ENCODE peak calls at places on chromosomes 16 and 17, in eight cellular contexts. I is cardiac muscle cell, D is astrocyte of the spinal cord, J is PC-9, E is cardiac fibroblast, Y is gastrocnemius medialis, B is ascending aorta, L is choroid plexus epithelial cell. X is an unnamed sample.

GRCh38 chr17:76273923-76274558 is 8.9 kb downstream of the UBALD2 start:
- DNase-seq in I (no peak), E (no peak), Y (no peak), L (no peak), D (no peak), J (no peak), B (no peak), X (no peak)

GRCh38 chr17:55990332-55991006 is 162.8 kb upstream of the ANKFN1 start:
- DNase-seq in B (no peak), E (no peak), D (no peak), J (no peak), I (no peak), L (no peak), Y (no peak), X (no peak)

GRCh38 chr16:4415538-4416199 is 727 bp downstream of the CORO7 start:
- DNase-seq in L (no peak), E (peak; percentile 30), Y (no peak), I (no peak), J (no peak), B (no peak), D (no peak), X (no peak)

GRCh38 chr16:78432451-78432850 is 333.0 kb downstream of the WWOX start:
- DNase-seq in I (no peak), D (no peak), L (no peak), E (no peak), Y (no peak), B (no peak), J (no peak), X (no peak)

GRCh38 chr16:20954574-20954973 is 54.0 kb downstream of the LYRM1 start:
- DNase-seq in E (no peak), I (no peak), J (no peak), Y (no peak), D (no peak), B (no peak), L (no peak), X (no peak)

GRCh38 chr16:892006-892405 is 78.8 kb downstream of the LMF1 start:
- DNase-seq in L (no peak), J (no peak), D (no peak), E (no peak), I (no peak), Y (no peak), B (no peak), X (no peak)

GRCh38 chr17:2853722-2854580 is 57.7 kb downstream of the RAP1GAP2 start:
- DNase-seq in Y (no peak), B (no peak), L (no peak), D (no peak), J (no peak), E (peak; percentile 22), I (no peak), X (no peak)

GRCh38 chr17:7440113-7440822 is 956 bp downstream of the FGF11 start:
- DNase-seq in D (peak; percentile 6), B (peak; percentile 73), E (peak; percentile 12), I (no peak), J (no peak), L (no peak), Y (peak; percentile 77), X (peak; percentile 22)

GRCh38 chr16:84957192-84957591 is 54.1 kb downstream of the ZDHHC7 start:
- DNase-seq in B (no peak), I (no peak), L (no peak), D (no peak), Y (no peak), E (no peak), J (peak; percentile 31), X (no peak)

GRCh38 chr16:73483934-73484712 is 436.2 kb upstream of the ZFHX3 start:
- DNase-seq in Y (no peak), D (no peak), E (no peak), B (no peak), L (no peak), J (no peak), I (no peak), X (no peak)

GRCh38 chr16:3793161-3793576 is 75.8 kb upstream of the TRAP1 start:
- DNase-seq in Y (peak; percentile 68), I (peak; percentile 24), B (peak; percentile 77), L (peak; percentile 23), E (peak; percentile 49), D (peak; percentile 41), J (no peak), X (peak; percentile 94)

GRCh38 chr17:21463779-21464407 is 87.7 kb downstream of the KCNJ12 start:
- DNase-seq in E (no peak), Y (no peak), L (peak; percentile 39), B (no peak), D (no peak), I (peak; percentile 3), J (no peak), X (no peak)

GRCh38 chr17:14198013-14198412 is 38.6 kb downstream of the CDRT15 start:
- DNase-seq in L (no peak), B (no peak), E (no peak), D (no peak), Y (no peak), J (no peak), I (no peak), X (no peak)

GRCh38 chr16:81237282-81237681 is 1.2 kb upstream of the BCO1 start:
- DNase-seq in D (peak; percentile 36), I (no peak), B (no peak), E (no peak), J (no peak), L (peak; percentile 12), Y (peak; percentile 87), X (peak; percentile 18)

GRCh38 chr17:1830288-1830687 is 483 bp downstream of the RPA1 start:
- DNase-seq in B (no peak), E (peak; percentile 13), D (peak; percentile 14), I (peak; percentile 4), J (peak; percentile 41), Y (no peak), L (peak; percentile 10), X (peak; percentile 11)

GRCh38 chr16:11273721-11274324 is 394 bp upstream of the PRM3 start:
- DNase-seq in I (peak; percentile 16), Y (no peak), B (no peak), E (no peak), D (no peak), J (no peak), L (peak; percentile 13), X (no peak)

GRCh38 chr16:58960484-58960883 is 226.4 kb upstream of the GOT2 start:
- DNase-seq in E (no peak), L (no peak), B (no peak), Y (no peak), I (no peak), D (no peak), J (no peak), X (no peak)

GRCh38 chr16:11236441-11236840 is 19.6 kb downstream of the SOCS1 start:
- DNase-seq in J (no peak), E (no peak), D (no peak), L (no peak), B (no peak), Y (no peak), I (no peak), X (no peak)

GRCh38 chr16:528111-529011 is 849 bp downstream of the CAPN15 start:
- DNase-seq in D (peak; percentile 37), I (peak; percentile 65), Y (no peak), J (peak; percentile 73), E (peak; percentile 71), L (peak; percentile 46), B (no peak), X (peak; percentile 66)

GRCh38 chr16:23134274-23134673 is 15.0 kb downstream of the USP31 start:
- DNase-seq in Y (no peak), B (no peak), E (peak; percentile 22), I (peak; percentile 72), D (no peak), L (peak; percentile 67), J (no peak), X (peak; percentile 61)

GRCh38 chr16:83990492-83990891 is 22.4 kb downstream of the NECAB2 start:
- DNase-seq in Y (no peak), D (no peak), J (no peak), B (no peak), L (no peak), E (no peak), I (no peak), X (no peak)

GRCh38 chr16:72961863-72962262 is 86.1 kb downstream of the ZFHX3 start:
- DNase-seq in L (no peak), E (no peak), D (no peak), B (no peak), Y (no peak), I (no peak), J (no peak), X (no peak)

GRCh38 chr17:40344321-40345160 is 20.0 kb downstream of the GJD3 start:
- DNase-seq in B (no peak), L (no peak), E (no peak), J (no peak), I (no peak), D (no peak), Y (no peak), X (no peak)

GRCh38 chr17:50950002-50950877 is 84.1 kb upstream of the TOB1 start:
- DNase-seq in J (peak; percentile 96), D (peak; percentile 87), E (peak; percentile 95), L (peak; percentile 91), Y (peak; percentile 86), B (peak; percentile 93), I (peak; percentile 78), X (peak; percentile 89)
- H3K4me3 ChIP-seq in J (peak overlapping the region; percentile 34), D (no peak overlapping the region), E (no peak overlapping the region), L (peak overlapping the region; percentile 13), Y (peak overlapping the region; percentile 20), B (peak overlapping the region; percentile 22), I (no peak overlapping the region), X (peak overlapping the region; percentile 39)

GRCh38 chr17:78787444-78787843 is 5.4 kb upstream of the CYTH1 start:
- DNase-seq in J (no peak), D (no peak), E (no peak), I (no peak), Y (peak; percentile 2), L (no peak), B (no peak), X (no peak)
- TF ChIP-seq CTCF in J (no peak), D (no peak), E (no peak), I (no peak), Y (no peak), L (no peak), B (no peak), X (no peak)

DNA sequence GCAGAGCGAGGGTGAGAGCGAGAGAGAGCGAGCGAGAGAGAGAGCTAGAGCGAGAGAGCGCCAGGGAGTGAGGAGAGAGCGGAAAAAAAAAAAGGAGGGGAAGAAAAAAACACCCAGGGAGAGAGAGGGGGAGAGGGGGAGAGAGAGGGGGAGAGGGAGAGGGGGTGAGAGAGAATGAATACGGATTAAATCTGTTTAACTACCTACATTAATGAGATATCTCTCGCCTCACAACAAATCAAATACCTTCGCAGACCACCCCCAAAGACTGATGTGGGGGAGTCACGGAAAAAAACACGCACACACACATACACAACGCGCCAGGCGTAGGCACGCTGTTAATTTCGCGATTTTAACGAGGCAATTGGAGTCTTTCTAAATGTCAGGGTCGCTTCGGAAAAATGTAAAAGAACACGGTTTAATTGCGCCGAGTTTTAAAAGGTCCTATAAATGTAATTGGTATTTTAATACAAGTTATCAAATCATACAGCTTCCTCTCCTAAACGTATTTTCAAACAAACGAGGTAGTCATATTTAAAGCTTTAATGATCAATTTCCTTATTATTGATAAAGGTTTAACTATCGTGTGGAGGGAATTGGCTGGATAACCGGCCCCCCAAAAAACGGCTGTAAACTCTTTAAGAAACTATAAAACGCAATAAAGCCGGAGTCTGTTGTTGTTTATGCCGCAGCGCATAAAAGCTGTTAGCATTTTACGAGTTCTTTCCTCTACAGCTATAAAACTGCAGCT is at the start of gene HOXB8:
- DNase-seq in J (no peak), L (no peak), E (no peak), D (peak; percentile 56), Y (no peak), I (no peak), B (no peak), X (no peak)
- H3K4me3 ChIP-seq in J (no peak within 1 kb of the TSS), L (no peak within 1 kb of the TSS), E (no peak within 1 kb of the TSS), D (peak within 1 kb of the TSS; percentile 75), Y (peak within 1 kb of the TSS; percentile 64), I (no peak within 1 kb of the TSS), B (peak within 1 kb of the TSS; percentile 69), X (no peak within 1 kb of the TSS)

GRCh38 chr16:50369133-50369804 is 481 bp upstream of the BRD7 start:
- DNase-seq in Y (no peak), L (no peak), I (no peak), D (no peak), E (no peak), J (no peak), B (no peak), X (no peak)
- TF ChIP-seq CTCF in Y (no peak), L (no peak), I (no peak), D (no peak), E (no peak), J (peak; percentile 16), B (no peak), X (no peak)

X was measured in fibroblast of the aortic adventitia.